ENCODE peak calls at places on chromosomes 4 and X, in eight cellular contexts. K is ovary, H is MM.1S, X is H9, D is fibroblast of mammary gland, A is HFFc6, O is SK-N-SH, E is WTC11. Y is an unnamed sample.
A peak's percentile ranks its signal among the peaks of the same experiment; 100 is the strongest.

GRCh38 chrX:134444681-134445080 is 15.3 kb upstream of the HPRT1 start:
- DNase-seq in A (no peak), X (no peak), D (no peak), H (peak; percentile 21), O (no peak), E (no peak), K (no peak), Y (no peak)

GRCh38 chr4:132646186-132646585 is 502.9 kb upstream of the PCDH10 start:
- DNase-seq in X (no peak), D (no peak), O (no peak), E (no peak), H (peak; percentile 54), K (no peak), A (peak; percentile 2), Y (peak; percentile 43)

GRCh38 chr4:177448850-177449249 is 6.6 kb upstream of the AGA start:
- DNase-seq in K (no peak), D (peak; percentile 56), H (no peak), X (no peak), A (peak; percentile 90), E (no peak), O (no peak), Y (no peak)

GRCh38 chr4:16897351-16897750 is 1.1 kb downstream of the LDB2 start:
- DNase-seq in K (no peak), O (no peak), X (no peak), H (no peak), E (no peak), A (peak; percentile 12), D (no peak), Y (no peak)

GRCh38 chr4:112201915-112202505 is 29.6 kb upstream of the AP1AR start:
- DNase-seq in A (no peak), E (no peak), O (no peak), H (no peak), K (no peak), D (no peak), X (no peak), Y (no peak)

GRCh38 chr4:156422576-156422975 is 468.9 kb upstream of the CTSO start:
- DNase-seq in E (no peak), A (no peak), X (no peak), K (no peak), D (no peak), H (no peak), O (no peak), Y (no peak)

GRCh38 chr4:184343400-184344177 is 125.9 kb upstream of the ENPP6 start:
- DNase-seq in O (peak; percentile 85), D (peak; percentile 75), E (peak; percentile 64), K (peak; percentile 63), X (peak; percentile 86), H (peak; percentile 85), A (peak; percentile 71), Y (no peak)

GRCh38 chrX:15797707-15798106 is 7.4 kb downstream of the ZRSR2 start:
- DNase-seq in O (no peak), D (no peak), K (no peak), E (no peak), A (no peak), H (no peak), X (no peak), Y (no peak)

GRCh38 chr4:52664479-52664878 is 5.4 kb upstream of the USP46 start:
- DNase-seq in A (no peak), K (no peak), D (no peak), H (no peak), X (no peak), E (no peak), O (no peak), Y (no peak)

GRCh38 chr4:151147000-151147399 is 47.6 kb downstream of the RPS3A start:
- DNase-seq in X (no peak), A (no peak), E (no peak), K (no peak), O (no peak), H (no peak), D (peak; percentile 15), Y (no peak)

GRCh38 chr4:142706381-142706780 is 139.7 kb downstream of the INPP4B start:
- DNase-seq in O (no peak), K (no peak), A (no peak), X (no peak), E (no peak), H (no peak), D (no peak), Y (no peak)

GRCh38 chr4:106851686-106852085 is 184.4 kb downstream of the DKK2 start:
- DNase-seq in X (no peak), O (no peak), K (no peak), H (no peak), E (no peak), D (no peak), A (no peak), Y (no peak)

GRCh38 chrX:151713859-151714258 is 2.0 kb upstream of the FATE1 start:
- DNase-seq in H (peak; percentile 25), O (peak; percentile 48), E (peak; percentile 60), A (no peak), X (peak; percentile 55), K (no peak), D (no peak), Y (peak; percentile 42)
- TF ChIP-seq CTCF in H (peak; percentile 50), O (peak; percentile 59), E (peak; percentile 39), A (peak; percentile 68), X (peak; percentile 70), K (no peak), D (peak; percentile 46), Y (peak; percentile 55)

GRCh38 chrX:150160656-150161055 is 202.5 kb upstream of the MAMLD1 start:
- DNase-seq in H (no peak), K (no peak), D (no peak), A (no peak), X (no peak), E (no peak), O (no peak), Y (no peak)
- TF ChIP-seq CTCF in H (no peak), K (no peak), D (no peak), A (no peak), X (no peak), E (no peak), O (no peak), Y (no peak)

DNA sequence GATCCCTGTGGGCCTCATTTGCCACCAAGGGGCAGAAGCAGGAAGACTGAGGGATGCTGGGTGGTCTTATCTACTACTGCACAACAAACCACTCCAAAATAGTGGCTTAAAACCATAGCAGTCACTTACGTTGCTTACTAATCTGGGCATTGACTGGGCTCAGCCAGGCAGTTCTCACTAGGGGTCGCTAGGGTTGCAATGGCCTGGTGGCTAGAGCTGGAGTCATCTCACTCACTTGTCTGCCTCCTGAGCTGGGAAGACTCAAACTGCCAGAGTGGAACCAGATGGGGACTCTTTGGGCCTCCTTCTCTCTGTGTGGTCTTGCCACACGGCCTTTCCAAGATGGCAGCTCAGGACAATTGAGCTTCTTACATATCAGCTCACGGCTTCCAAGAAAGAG is 216.3 kb upstream of the BCOR start:
- DNase-seq in K (no peak), O (no peak), H (no peak), E (peak; percentile 30), D (no peak), A (no peak), X (peak; percentile 71), Y (no peak)
- TF ChIP-seq CTCF in K (no peak), O (no peak), H (no peak), E (no peak), D (no peak), A (no peak), X (peak; percentile 61), Y (peak; percentile 4)

GRCh38 chr4:180947421-180947820 is 1295.8 kb upstream of the TENM3 start:
- DNase-seq in K (no peak), O (peak; percentile 42), E (no peak), H (peak; percentile 21), A (no peak), D (peak; percentile 45), X (no peak), Y (no peak)
- TF ChIP-seq CTCF in K (no peak), O (peak; percentile 41), E (no peak), H (peak; percentile 27), A (no peak), D (peak; percentile 44), X (peak; percentile 37), Y (no peak)

GRCh38 chrX:68146054-68146453 is 287.2 kb downstream of the OPHN1 start:
- DNase-seq in K (no peak), A (peak; percentile 37), X (no peak), O (peak; percentile 12), D (peak; percentile 65), E (no peak), H (peak; percentile 51), Y (no peak)
- TF ChIP-seq CTCF in K (no peak), A (peak; percentile 60), X (peak; percentile 62), O (peak; percentile 63), D (peak; percentile 42), E (no peak), H (peak; percentile 50), Y (peak; percentile 29)

GRCh38 chr4:93237526-93237925 is 591.0 kb upstream of the ATOH1 start:
- DNase-seq in K (no peak), E (no peak), O (no peak), H (no peak), D (no peak), X (no peak), A (no peak), Y (no peak)
- TF ChIP-seq CTCF in K (no peak), E (no peak), O (no peak), H (no peak), D (no peak), X (no peak), A (no peak), Y (no peak)

GRCh38 chr4:81085979-81086378 is 55.5 kb downstream of the BMP3 start:
- DNase-seq in O (no peak), A (no peak), E (no peak), H (no peak), K (no peak), D (no peak), X (no peak), Y (no peak)

GRCh38 chr4:81085291-81085690 is 54.8 kb downstream of the BMP3 start:
- DNase-seq in K (no peak), A (no peak), O (no peak), X (no peak), E (no peak), D (no peak), H (no peak), Y (no peak)

GRCh38 chr4:81081156-81081555 is 50.6 kb downstream of the BMP3 start:
- DNase-seq in X (no peak), A (no peak), E (no peak), D (no peak), H (no peak), O (no peak), K (no peak), Y (no peak)

GRCh38 chr4:81084624-81085023 is 54.1 kb downstream of the BMP3 start:
- DNase-seq in A (no peak), D (no peak), X (no peak), E (no peak), K (no peak), H (no peak), O (no peak), Y (no peak)

DNA sequence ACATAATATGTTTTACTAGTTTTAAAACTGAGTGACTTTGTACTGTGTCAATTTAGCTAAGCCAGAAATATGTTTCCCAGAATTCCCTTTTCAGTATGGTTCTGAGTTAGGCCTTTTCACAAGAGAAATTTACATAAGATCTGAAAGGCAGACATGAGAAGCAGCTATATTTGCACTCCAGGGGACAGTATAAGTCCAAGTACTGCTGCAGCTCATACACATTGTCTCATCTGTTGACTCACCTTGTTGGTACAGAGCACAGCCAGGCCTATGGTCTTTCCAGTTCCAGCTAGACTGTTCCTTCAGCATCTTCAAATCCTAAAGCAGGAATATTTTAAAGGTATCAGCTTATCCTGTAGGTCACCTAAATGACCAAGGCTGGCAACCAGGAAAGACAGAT is 53.5 kb downstream of the BMP3 start:
- DNase-seq in A (no peak), K (no peak), H (no peak), O (no peak), D (peak; percentile 81), E (no peak), X (no peak), Y (no peak)
- TF ChIP-seq CTCF in A (no peak), K (no peak), H (no peak), O (no peak), D (peak; percentile 81), E (no peak), X (no peak), Y (no peak)

Y was measured in GM13977.